ENCODE peak calls at places on chromosomes 3 and 15, in seven cellular contexts. P, E, R, K, Y, C and D are unnamed samples.

GRCh38 chr15:88089019-88089603 is 167.4 kb downstream of the NTRK3 start:
- DNase-seq in P (no peak), R (no peak), C (no peak), K (peak; percentile 21), Y (no peak), E (no peak), D (peak; percentile 86)

GRCh38 chr15:63018639-63019038 is 23.9 kb upstream of the TPM1 start:
- DNase-seq in P (no peak), K (no peak), R (peak; percentile 39), Y (peak; percentile 25), E (no peak), C (no peak), D (no peak)

GRCh38 chr3:97201814-97202213 is 387.4 kb downstream of the EPHA6 start:
- DNase-seq in E (no peak), Y (no peak), C (no peak), P (no peak), R (no peak), K (no peak), D (no peak)

GRCh38 chr3:67875338-67875737 is 220.9 kb upstream of the SUCLG2 start:
- DNase-seq in R (peak; percentile 3), K (no peak), C (no peak), E (no peak), Y (peak; percentile 23), P (no peak), D (no peak)

GRCh38 chr3:35187908-35188307 is 451.4 kb upstream of the ARPP21 start:
- DNase-seq in Y (no peak), C (no peak), K (no peak), R (no peak), P (no peak), E (no peak), D (no peak)

GRCh38 chr3:100238599-100238998 is 22.2 kb upstream of the TBC1D23 start:
- DNase-seq in K (no peak), C (no peak), E (no peak), Y (no peak), P (no peak), R (no peak), D (no peak)

GRCh38 chr3:67017211-67017610 is 19.1 kb downstream of the KBTBD8 start:
- DNase-seq in R (peak; percentile 42), K (peak; percentile 90), Y (no peak), C (no peak), E (no peak), P (no peak), D (peak; percentile 84)

GRCh38 chr15:25244731-25245585 is 193.9 kb downstream of the UBE3A start:
- DNase-seq in P (peak; percentile 14), C (no peak), R (no peak), K (no peak), E (no peak), Y (no peak), D (no peak)

GRCh38 chr15:85727068-85727467 is 67.7 kb downstream of the KLHL25 start:
- DNase-seq in E (no peak), P (no peak), C (no peak), Y (peak; percentile 21), K (no peak), R (no peak), D (peak; percentile 35)

GRCh38 chr15:85725019-85725418 is 69.7 kb downstream of the KLHL25 start:
- DNase-seq in P (no peak), C (no peak), Y (no peak), R (no peak), E (no peak), K (no peak), D (no peak)

GRCh38 chr15:85723960-85724945 is 70.5 kb downstream of the KLHL25 start:
- DNase-seq in C (no peak), R (no peak), K (no peak), E (no peak), P (no peak), Y (no peak), D (no peak)

GRCh38 chr15:85725564-85725963 is 69.2 kb downstream of the KLHL25 start:
- DNase-seq in R (no peak), Y (peak; percentile 20), K (no peak), C (no peak), P (no peak), E (no peak), D (no peak)

DNA sequence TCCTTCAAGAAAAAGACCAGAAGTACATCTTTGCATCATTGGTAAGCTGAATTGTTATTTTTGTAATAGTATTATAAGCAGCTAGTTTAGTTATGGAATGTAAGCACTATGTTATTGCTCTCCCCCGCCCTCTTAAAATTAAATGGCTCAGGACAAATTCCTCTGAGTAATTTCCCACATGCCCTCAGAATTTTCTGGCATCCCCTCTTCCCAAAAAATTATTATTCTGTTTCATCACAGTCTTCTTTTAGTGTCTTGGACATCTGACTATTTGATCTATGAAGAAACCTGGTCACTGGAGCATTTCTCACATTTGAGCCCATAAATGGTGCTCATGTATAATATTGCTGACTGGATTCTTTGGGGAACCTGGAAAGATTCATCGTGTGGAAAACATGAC is 68.3 kb downstream of the KLHL25 start:
- DNase-seq in E (no peak), Y (no peak), P (no peak), C (no peak), K (no peak), R (no peak), D (peak; percentile 55)
- H3K18ac ChIP-seq in E (no peak overlapping the region), Y (no peak overlapping the region), P (no peak overlapping the region), C (no peak overlapping the region), K (no peak overlapping the region), R (no peak overlapping the region), D (no peak overlapping the region)

GRCh38 chr3:8643693-8644365 is 769 bp downstream of the SSUH2 start:
- DNase-seq in P (no peak), R (no peak), K (no peak), E (no peak), Y (no peak), C (no peak), D (no peak)
- H3K23ac ChIP-seq in P (no peak overlapping the region), R (no peak overlapping the region), K (no peak overlapping the region), E (no peak overlapping the region), Y (no peak overlapping the region), C (no peak overlapping the region), D (no peak overlapping the region)

GRCh38 chr3:113219605-113220300 is 8.4 kb downstream of the BOC start:
- DNase-seq in P (no peak), K (no peak), C (no peak), Y (no peak), E (no peak), R (no peak), D (no peak)
- H3K79me1 ChIP-seq in P (no peaks in the 10 kb centered on the region), K (no peaks in the 10 kb centered on the region), C (peaks cover 12% of the 10 kb centered on the region), Y (peaks cover 29% of the 10 kb centered on the region), E (no peaks in the 10 kb centered on the region), R (peaks cover 2% of the 10 kb centered on the region), D (no peaks in the 10 kb centered on the region)

DNA sequence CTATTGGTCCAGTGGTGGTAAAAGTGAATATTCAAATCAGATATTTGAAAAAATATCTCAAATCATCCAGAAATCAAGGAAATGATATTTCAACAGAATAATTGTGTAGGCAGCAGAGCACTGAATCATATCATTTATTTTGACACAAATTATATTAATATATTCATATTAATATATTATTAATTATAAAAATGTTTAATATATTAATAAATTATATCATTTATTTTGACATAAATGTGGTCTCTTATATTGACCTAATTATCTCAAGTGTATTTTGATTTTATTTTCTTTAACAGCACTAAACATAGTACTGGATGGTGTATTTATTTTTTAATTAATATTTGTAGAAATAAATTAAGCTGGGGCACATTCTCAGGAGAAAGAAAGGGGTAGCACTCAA is 257.7 kb upstream of the THBS1 start:
- DNase-seq in C (no peak), R (no peak), E (no peak), P (no peak), K (no peak), Y (no peak), D (no peak)
- H3K18ac ChIP-seq in C (no peak overlapping the region), R (peak overlapping the region; percentile 86), E (no peak overlapping the region), P (no peak overlapping the region), K (no peak overlapping the region), Y (no peak overlapping the region), D (no peak overlapping the region)

DNA sequence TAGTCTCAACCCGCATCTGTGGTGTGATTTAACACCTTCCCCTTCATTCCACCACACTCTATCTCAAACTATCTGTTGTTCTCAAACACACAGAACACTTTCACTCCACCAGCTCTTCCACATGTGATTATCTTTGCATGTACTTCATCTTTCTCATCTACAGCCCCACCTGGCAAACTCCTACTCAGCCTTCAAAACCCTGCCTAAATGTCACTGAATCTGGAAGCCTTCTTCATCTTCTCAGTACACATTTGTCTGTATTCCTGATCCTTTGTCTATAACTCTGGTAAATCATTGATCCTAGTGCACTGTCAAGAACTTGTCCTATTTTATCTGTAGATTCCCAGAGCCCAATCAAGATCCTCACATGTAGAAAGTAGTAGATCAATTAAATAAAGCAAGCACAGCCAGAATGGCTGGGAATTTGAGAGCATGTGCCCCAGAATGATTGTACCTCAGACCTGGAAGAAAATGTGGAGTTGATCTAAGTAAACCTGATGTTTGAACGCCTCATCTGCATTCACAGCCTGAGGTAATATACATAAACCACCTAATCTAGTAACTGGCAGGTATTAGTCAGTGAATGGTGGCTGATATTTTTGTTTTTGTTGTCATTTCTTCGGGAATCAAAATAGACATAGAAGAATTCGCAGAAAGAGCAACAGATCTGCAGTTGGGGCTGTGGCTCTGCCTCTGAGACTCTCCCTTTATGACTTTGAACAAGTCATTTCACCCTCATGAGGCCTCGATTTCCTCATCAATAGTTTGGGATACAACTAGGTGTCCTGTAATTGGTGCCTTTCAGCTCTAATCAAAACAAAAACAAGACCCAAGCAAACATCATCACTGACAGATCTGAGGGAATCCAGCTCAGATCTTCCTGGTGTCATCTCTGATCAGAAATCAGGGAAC is 28.0 kb upstream of the MAGEF1 start:
- DNase-seq in Y (no peak), C (no peak), R (no peak), K (no peak), E (no peak), P (no peak), D (no peak)
- H3K23ac ChIP-seq in Y (no peak overlapping the region), C (no peak overlapping the region), R (no peak overlapping the region), K (no peak overlapping the region), E (no peak overlapping the region), P (no peak overlapping the region), D (no peak overlapping the region)

GRCh38 chr3:178396318-178396717 is 139.9 kb upstream of the KCNMB2 start:
- DNase-seq in P (no peak), E (no peak), C (no peak), R (no peak), Y (no peak), K (no peak), D (no peak)
- H3K79me1 ChIP-seq in P (no peaks in the 10 kb centered on the region), E (no peaks in the 10 kb centered on the region), C (no peaks in the 10 kb centered on the region), R (no peaks in the 10 kb centered on the region), Y (no peaks in the 10 kb centered on the region), K (no peaks in the 10 kb centered on the region), D (peaks cover 2% of the 10 kb centered on the region)

GRCh38 chr3:129469026-129469425 is 29.0 kb downstream of the IFT122 start:
- DNase-seq in Y (no peak), K (no peak), C (no peak), R (no peak), P (no peak), E (no peak), D (no peak)
- H3K18ac ChIP-seq in Y (no peak overlapping the region), K (no peak overlapping the region), C (no peak overlapping the region), R (no peak overlapping the region), P (no peak overlapping the region), E (no peak overlapping the region), D (no peak overlapping the region)